ENCODE peak calls at places on chromosomes 11 and 22, in seven cellular contexts. X is mammary epithelial cell, Q is colonic mucosa, D is neural progenitor cell, M is PC-3, V is HCT116, B is HepG2. Y is an unnamed sample.

GRCh38 chr11:103325686-103326069 is 216.5 kb downstream of the DYNC2H1 start:
- DNase-seq in X (no peak), V (no peak), Q (no peak), D (peak; percentile 49), B (no peak), M (no peak), Y (no peak)

GRCh38 chr11:122672892-122673291 is 17.4 kb downstream of the UBASH3B start:
- DNase-seq in V (no peak), M (no peak), X (no peak), D (no peak), B (no peak), Q (peak; percentile 23), Y (peak; percentile 44)

GRCh38 chr11:83044958-83045712 is 26.6 kb downstream of the RAB30 start:
- DNase-seq in V (no peak), M (peak; percentile 95), X (peak; percentile 61), D (no peak), Q (no peak), B (no peak), Y (peak; percentile 68)

GRCh38 chr11:5631426-5631825 is 6.6 kb downstream of the TRIM34 start:
- DNase-seq in M (no peak), D (no peak), B (no peak), Q (no peak), V (no peak), X (no peak), Y (no peak)

GRCh38 chr11:20351151-20351550 is 12.4 kb upstream of the HTATIP2 start:
- DNase-seq in B (no peak), M (no peak), D (no peak), Q (no peak), V (no peak), X (peak; percentile 23), Y (no peak)

GRCh38 chr11:35619030-35619753 is 932 bp downstream of the FJX1 start:
- DNase-seq in B (no peak), M (peak; percentile 45), Q (peak; percentile 18), D (peak; percentile 75), V (no peak), X (peak; percentile 71), Y (peak; percentile 46)

GRCh38 chr22:41574847-41575381 is 14.1 kb downstream of the CSDC2 start:
- DNase-seq in Q (peak; percentile 36), X (no peak), M (no peak), V (no peak), D (no peak), B (no peak), Y (peak; percentile 70)

GRCh38 chr22:30245985-30246901 is at the start of gene LIF:
- DNase-seq in X (peak; percentile 76), V (no peak), Q (peak; percentile 42), D (peak; percentile 60), M (no peak), B (no peak), Y (peak; percentile 67)

GRCh38 chr11:82733444-82734119 is at the start of gene FAM181B:
- DNase-seq in V (no peak), B (no peak), Q (peak; percentile 31), M (no peak), D (peak; percentile 93), X (peak; percentile 32), Y (peak; percentile 39)

GRCh38 chr11:125141686-125142535 is 22.6 kb upstream of the PKNOX2 start:
- DNase-seq in Q (no peak), M (peak; percentile 63), B (no peak), X (no peak), D (peak; percentile 90), V (no peak), Y (peak; percentile 16)

GRCh38 chr11:84117394-84117793 is 831.2 kb upstream of the CCDC90B start:
- DNase-seq in X (no peak), M (no peak), B (no peak), Q (no peak), D (no peak), V (no peak), Y (peak; percentile 46)

GRCh38 chr11:57191308-57191707 is 9.6 kb downstream of the LRRC55 start:
- DNase-seq in D (peak; percentile 21), M (no peak), Q (no peak), X (no peak), V (no peak), B (no peak), Y (no peak)

GRCh38 chr11:19827399-19828135 is 114.9 kb downstream of the NAV2 start:
- DNase-seq in V (no peak), X (no peak), M (no peak), B (no peak), D (peak; percentile 73), Q (peak; percentile 25), Y (no peak)

GRCh38 chr11:48040830-48041444 is 60.6 kb downstream of the PTPRJ start:
- DNase-seq in B (no peak), V (no peak), M (no peak), X (no peak), Q (no peak), D (no peak), Y (no peak)

GRCh38 chr22:24894220-24894975 is 52.1 kb downstream of the LHFPL7 start:
- DNase-seq in D (no peak), M (peak; percentile 95), Q (peak; percentile 93), V (peak; percentile 89), B (peak; percentile 96), X (peak; percentile 97), Y (peak; percentile 97)

GRCh38 chr22:30202531-30203006 is 44.0 kb downstream of the LIF start:
- DNase-seq in M (peak; percentile 78), Q (peak; percentile 75), B (no peak), V (no peak), D (peak; percentile 45), X (no peak), Y (peak; percentile 83)

GRCh38 chr11:501001-501682 is 5.9 kb downstream of the RNH1 start:
- DNase-seq in D (no peak), M (no peak), Q (no peak), B (no peak), X (no peak), V (no peak), Y (no peak)

GRCh38 chr22:17113600-17113999 is 7.6 kb downstream of the TMEM121B start:
- DNase-seq in X (no peak), Q (no peak), B (no peak), V (no peak), D (no peak), M (no peak), Y (no peak)

GRCh38 chr11:83265331-83265730 is 20.8 kb downstream of the CCDC90B start:
- DNase-seq in Q (no peak), X (no peak), B (no peak), V (no peak), D (no peak), M (no peak), Y (no peak)

GRCh38 chr11:133227674-133228111 is 304.6 kb downstream of the OPCML start:
- DNase-seq in D (peak; percentile 31), B (no peak), Q (no peak), X (no peak), M (no peak), V (no peak), Y (no peak)

GRCh38 chr22:38398609-38399401 is 56.2 kb downstream of the KCNJ4 start:
- DNase-seq in D (peak; percentile 96), Q (peak; percentile 89), X (peak; percentile 64), M (peak; percentile 65), B (peak; percentile 59), V (no peak), Y (peak; percentile 68)

DNA sequence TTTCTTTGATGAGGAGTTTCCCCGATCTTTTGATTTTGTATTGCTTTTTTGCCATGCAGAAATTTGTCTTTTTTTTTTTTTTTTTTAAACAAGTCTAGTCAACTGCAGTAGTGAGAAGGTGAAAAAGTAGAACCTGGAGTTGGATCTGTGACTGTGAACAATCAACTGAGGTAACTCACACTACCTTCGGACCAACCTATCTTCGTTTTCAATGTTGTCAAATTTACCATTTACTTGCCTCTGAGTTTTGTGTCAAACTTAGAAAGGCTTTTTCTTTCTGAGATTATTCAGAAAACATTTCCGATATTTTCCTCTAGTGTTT is 20.5 kb downstream of the KLHL22 start:
- DNase-seq in V (no peak), D (no peak), X (no peak), Q (no peak), M (no peak), B (no peak), Y (no peak)
- H3K9ac ChIP-seq in V (no peak overlapping the region), D (no peak overlapping the region), X (no peak overlapping the region), Q (no peak overlapping the region), M (no peak overlapping the region), B (no peak overlapping the region), Y (no peak overlapping the region)

GRCh38 chr11:112364962-112365481 is 104.4 kb upstream of the PLET1 start:
- DNase-seq in X (no peak), Q (no peak), B (peak; percentile 46), M (peak; percentile 96), V (no peak), D (no peak), Y (peak; percentile 87)
- H3K27ac ChIP-seq in X (no peak overlapping the region), Q (peak overlapping the region; percentile 47), B (no peak overlapping the region), M (peak overlapping the region; percentile 27), V (no peak overlapping the region), D (no peak overlapping the region), Y (peak overlapping the region; percentile 85)

DNA sequence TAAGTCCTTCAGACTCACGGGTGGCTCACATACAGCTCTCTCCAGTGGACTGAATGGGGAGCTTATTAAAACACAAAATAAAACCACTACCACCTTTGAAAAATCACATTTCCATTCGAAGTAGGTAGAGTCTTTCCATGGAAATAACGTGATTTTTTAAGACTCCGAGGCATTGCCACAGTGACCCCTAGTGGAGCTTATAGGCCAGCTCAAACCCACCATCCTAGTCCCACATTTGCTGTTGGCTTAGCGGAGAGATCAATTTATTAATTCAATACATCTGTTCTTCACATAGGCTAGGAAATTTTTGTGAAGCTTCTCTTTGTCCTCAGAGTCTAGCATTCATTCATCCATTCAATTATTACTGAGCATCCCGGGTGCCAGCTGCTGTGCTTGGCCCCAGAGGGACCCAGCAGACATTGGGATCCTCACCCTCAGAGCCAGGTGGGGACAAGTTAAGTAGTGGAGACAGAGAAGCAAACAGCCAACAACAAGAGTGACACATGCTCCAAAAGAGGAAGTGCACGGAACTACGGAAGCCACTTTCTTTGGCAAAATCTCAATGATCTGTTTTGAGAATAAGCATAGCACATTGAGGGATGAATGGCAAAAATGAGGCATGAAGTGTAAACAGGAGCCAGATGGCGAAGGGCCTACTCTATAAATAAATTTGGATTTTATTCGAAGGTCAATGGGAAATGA is 10.2 kb upstream of the P4HA3 start:
- DNase-seq in B (peak; percentile 12), D (peak; percentile 41), Q (peak; percentile 28), V (no peak), X (peak; percentile 8), M (peak; percentile 77), Y (peak; percentile 68)
- TF ChIP-seq CTCF in B (peak; percentile 64), D (peak; percentile 73), Q (peak; percentile 26), V (peak; percentile 66), X (peak; percentile 78), M (peak; percentile 92), Y (peak; percentile 66)

DNA sequence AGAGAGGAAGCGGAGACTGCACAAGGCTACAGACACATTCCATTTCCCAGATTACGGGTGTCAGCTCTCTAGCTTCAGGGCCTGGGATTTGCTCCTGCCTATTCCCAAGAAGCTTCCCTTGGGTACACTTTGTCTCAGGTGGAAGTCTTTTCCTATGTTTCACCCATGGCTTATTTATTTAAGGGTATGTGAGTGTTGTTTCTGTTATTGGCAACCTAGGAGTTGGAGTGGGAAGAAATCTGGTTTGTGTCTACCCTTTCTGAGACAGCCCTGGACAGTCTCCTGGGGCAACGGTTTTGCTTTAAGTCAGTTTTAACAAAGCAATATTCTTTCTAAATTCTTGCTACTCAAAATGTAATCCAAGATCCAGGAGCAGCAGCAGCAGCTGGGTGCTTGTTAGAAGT is 127.0 kb downstream of the MICAL2 start:
- DNase-seq in D (no peak), Q (no peak), M (no peak), V (no peak), B (no peak), X (no peak), Y (no peak)
- H3K9ac ChIP-seq in D (no peak overlapping the region), Q (no peak overlapping the region), M (no peak overlapping the region), V (no peak overlapping the region), B (no peak overlapping the region), X (no peak overlapping the region), Y (no peak overlapping the region)